ENCODE peak calls at places on chromosomes 3 and 15, in nine cellular contexts. One of them, this sample, is unnamed.

GRCh38 chr3:67437090-67437489 is 217.3 kb downstream of the SUCLG2 start:
- DNase-seq in thyroid gland: no peak
- DNase-seq in upper lobe of right lung: no peak
- DNase-seq in psoas muscle: no peak
- DNase-seq in adrenal gland: no peak
- DNase-seq in WERI-Rb-1: no peak
- DNase-seq in neural progenitor cell: no peak
- DNase-seq in A673: no peak
- DNase-seq in esophagus squamous epithelium: no peak
- DNase-seq in this sample: no peak

GRCh38 chr3:99502871-99503270 is 135.5 kb upstream of the COL8A1 start:
- DNase-seq in esophagus squamous epithelium: no peak
- DNase-seq in adrenal gland: no peak
- DNase-seq in upper lobe of right lung: no peak
- DNase-seq in psoas muscle: no peak
- DNase-seq in thyroid gland: no peak
- DNase-seq in WERI-Rb-1: no peak
- DNase-seq in neural progenitor cell: no peak
- DNase-seq in A673: no peak
- DNase-seq in this sample: no peak

GRCh38 chr3:181782306-181782924 is 70.7 kb downstream of the SOX2 start:
- DNase-seq in thyroid gland: no peak
- DNase-seq in WERI-Rb-1: no peak
- DNase-seq in esophagus squamous epithelium: no peak
- DNase-seq in neural progenitor cell: no peak
- DNase-seq in adrenal gland: no peak
- DNase-seq in A673: peak; percentile 29
- DNase-seq in psoas muscle: no peak
- DNase-seq in upper lobe of right lung: no peak
- DNase-seq in this sample: no peak

GRCh38 chr15:64851503-64851840 is 9.8 kb downstream of the PLEKHO2 start:
- DNase-seq in upper lobe of right lung: no peak
- DNase-seq in A673: no peak
- DNase-seq in thyroid gland: no peak
- DNase-seq in esophagus squamous epithelium: no peak
- DNase-seq in neural progenitor cell: peak; percentile 32
- DNase-seq in adrenal gland: no peak
- DNase-seq in psoas muscle: no peak
- DNase-seq in WERI-Rb-1: no peak
- DNase-seq in this sample: no peak

GRCh38 chr3:98994128-98994762 is 92.8 kb upstream of the DCBLD2 start:
- DNase-seq in neural progenitor cell: peak; percentile 46
- DNase-seq in esophagus squamous epithelium: no peak
- DNase-seq in A673: peak; percentile 71
- DNase-seq in WERI-Rb-1: no peak
- DNase-seq in upper lobe of right lung: no peak
- DNase-seq in adrenal gland: no peak
- DNase-seq in thyroid gland: no peak
- DNase-seq in psoas muscle: no peak
- DNase-seq in this sample: no peak

GRCh38 chr15:50424066-50424890 is at the start of gene USP8:
- DNase-seq in thyroid gland: peak; percentile 97
- DNase-seq in WERI-Rb-1: peak; percentile 99
- DNase-seq in adrenal gland: peak; percentile 97
- DNase-seq in neural progenitor cell: peak; percentile 100
- DNase-seq in A673: peak; percentile 99
- DNase-seq in esophagus squamous epithelium: peak; percentile 77
- DNase-seq in upper lobe of right lung: peak; percentile 99
- DNase-seq in psoas muscle: peak; percentile 98
- DNase-seq in this sample: peak; percentile 95

GRCh38 chr15:29888651-29889050 is 66.4 kb upstream of the TJP1 start:
- DNase-seq in esophagus squamous epithelium: no peak
- DNase-seq in adrenal gland: no peak
- DNase-seq in neural progenitor cell: peak; percentile 60
- DNase-seq in thyroid gland: no peak
- DNase-seq in upper lobe of right lung: no peak
- DNase-seq in psoas muscle: no peak
- DNase-seq in A673: no peak
- DNase-seq in WERI-Rb-1: no peak
- DNase-seq in this sample: no peak

GRCh38 chr3:187689984-187690383 is 12.4 kb downstream of the RTP2 start:
- DNase-seq in adrenal gland: no peak
- DNase-seq in A673: no peak
- DNase-seq in neural progenitor cell: no peak
- DNase-seq in thyroid gland: no peak
- DNase-seq in psoas muscle: no peak
- DNase-seq in upper lobe of right lung: no peak
- DNase-seq in esophagus squamous epithelium: no peak
- DNase-seq in WERI-Rb-1: no peak
- DNase-seq in this sample: no peak

GRCh38 chr15:49737138-49737537 is 116.3 kb downstream of the DTWD1 start:
- DNase-seq in psoas muscle: no peak
- DNase-seq in WERI-Rb-1: no peak
- DNase-seq in upper lobe of right lung: no peak
- DNase-seq in A673: no peak
- DNase-seq in neural progenitor cell: no peak
- DNase-seq in adrenal gland: no peak
- DNase-seq in thyroid gland: no peak
- DNase-seq in esophagus squamous epithelium: no peak
- DNase-seq in this sample: no peak

GRCh38 chr3:4065080-4065479 is 238.1 kb upstream of the SETMAR start:
- DNase-seq in psoas muscle: no peak
- DNase-seq in neural progenitor cell: no peak
- DNase-seq in A673: no peak
- DNase-seq in esophagus squamous epithelium: no peak
- DNase-seq in thyroid gland: no peak
- DNase-seq in adrenal gland: no peak
- DNase-seq in upper lobe of right lung: no peak
- DNase-seq in WERI-Rb-1: no peak
- DNase-seq in this sample: no peak

GRCh38 chr15:98743177-98743576 is 94.8 kb downstream of the IGF1R start:
- DNase-seq in neural progenitor cell: no peak
- DNase-seq in psoas muscle: no peak
- DNase-seq in thyroid gland: no peak
- DNase-seq in esophagus squamous epithelium: no peak
- DNase-seq in WERI-Rb-1: no peak
- DNase-seq in A673: no peak
- DNase-seq in upper lobe of right lung: no peak
- DNase-seq in adrenal gland: no peak
- DNase-seq in this sample: no peak

GRCh38 chr15:98746375-98746679 is 98.0 kb downstream of the IGF1R start:
- DNase-seq in adrenal gland: no peak
- DNase-seq in neural progenitor cell: no peak
- DNase-seq in thyroid gland: peak; percentile 13
- DNase-seq in WERI-Rb-1: no peak
- DNase-seq in psoas muscle: no peak
- DNase-seq in A673: no peak
- DNase-seq in esophagus squamous epithelium: no peak
- DNase-seq in upper lobe of right lung: no peak
- DNase-seq in this sample: no peak

GRCh38 chr15:98745650-98746374 is 97.5 kb downstream of the IGF1R start:
- DNase-seq in A673: no peak
- DNase-seq in neural progenitor cell: no peak
- DNase-seq in psoas muscle: no peak
- DNase-seq in adrenal gland: no peak
- DNase-seq in upper lobe of right lung: no peak
- DNase-seq in esophagus squamous epithelium: no peak
- DNase-seq in WERI-Rb-1: no peak
- DNase-seq in thyroid gland: no peak
- DNase-seq in this sample: no peak

GRCh38 chr15:98745179-98745578 is 96.8 kb downstream of the IGF1R start:
- DNase-seq in thyroid gland: no peak
- DNase-seq in esophagus squamous epithelium: no peak
- DNase-seq in neural progenitor cell: no peak
- DNase-seq in adrenal gland: no peak
- DNase-seq in upper lobe of right lung: no peak
- DNase-seq in WERI-Rb-1: no peak
- DNase-seq in A673: no peak
- DNase-seq in psoas muscle: no peak
- DNase-seq in this sample: no peak

GRCh38 chr15:98744506-98744905 is 96.2 kb downstream of the IGF1R start:
- DNase-seq in adrenal gland: no peak
- DNase-seq in A673: no peak
- DNase-seq in esophagus squamous epithelium: no peak
- DNase-seq in neural progenitor cell: no peak
- DNase-seq in upper lobe of right lung: no peak
- DNase-seq in psoas muscle: no peak
- DNase-seq in thyroid gland: no peak
- DNase-seq in WERI-Rb-1: peak; percentile 69
- DNase-seq in this sample: no peak
- TF ChIP-seq CTCF in adrenal gland: no peak
- TF ChIP-seq CTCF in A673: no peak
- TF ChIP-seq CTCF in esophagus squamous epithelium: no peak
- TF ChIP-seq CTCF in neural progenitor cell: no peak
- TF ChIP-seq CTCF in upper lobe of right lung: no peak
- TF ChIP-seq CTCF in psoas muscle: no peak
- TF ChIP-seq CTCF in thyroid gland: no peak
- TF ChIP-seq CTCF in WERI-Rb-1: no peak
- TF ChIP-seq CTCF in this sample: no peak

GRCh38 chr15:77650285-77650684 is 17.6 kb upstream of the LINGO1 start:
- DNase-seq in A673: peak; percentile 61
- DNase-seq in neural progenitor cell: peak; percentile 85
- DNase-seq in esophagus squamous epithelium: no peak
- DNase-seq in upper lobe of right lung: no peak
- DNase-seq in adrenal gland: peak; percentile 30
- DNase-seq in WERI-Rb-1: peak; percentile 67
- DNase-seq in psoas muscle: no peak
- DNase-seq in thyroid gland: no peak
- DNase-seq in this sample: no peak
- TF ChIP-seq CTCF in A673: peak; percentile 67
- TF ChIP-seq CTCF in neural progenitor cell: peak; percentile 79
- TF ChIP-seq CTCF in esophagus squamous epithelium: no peak
- TF ChIP-seq CTCF in upper lobe of right lung: no peak
- TF ChIP-seq CTCF in adrenal gland: no peak
- TF ChIP-seq CTCF in WERI-Rb-1: peak; percentile 65
- TF ChIP-seq CTCF in psoas muscle: no peak
- TF ChIP-seq CTCF in thyroid gland: no peak
- TF ChIP-seq CTCF in this sample: peak; percentile 57

DNA sequence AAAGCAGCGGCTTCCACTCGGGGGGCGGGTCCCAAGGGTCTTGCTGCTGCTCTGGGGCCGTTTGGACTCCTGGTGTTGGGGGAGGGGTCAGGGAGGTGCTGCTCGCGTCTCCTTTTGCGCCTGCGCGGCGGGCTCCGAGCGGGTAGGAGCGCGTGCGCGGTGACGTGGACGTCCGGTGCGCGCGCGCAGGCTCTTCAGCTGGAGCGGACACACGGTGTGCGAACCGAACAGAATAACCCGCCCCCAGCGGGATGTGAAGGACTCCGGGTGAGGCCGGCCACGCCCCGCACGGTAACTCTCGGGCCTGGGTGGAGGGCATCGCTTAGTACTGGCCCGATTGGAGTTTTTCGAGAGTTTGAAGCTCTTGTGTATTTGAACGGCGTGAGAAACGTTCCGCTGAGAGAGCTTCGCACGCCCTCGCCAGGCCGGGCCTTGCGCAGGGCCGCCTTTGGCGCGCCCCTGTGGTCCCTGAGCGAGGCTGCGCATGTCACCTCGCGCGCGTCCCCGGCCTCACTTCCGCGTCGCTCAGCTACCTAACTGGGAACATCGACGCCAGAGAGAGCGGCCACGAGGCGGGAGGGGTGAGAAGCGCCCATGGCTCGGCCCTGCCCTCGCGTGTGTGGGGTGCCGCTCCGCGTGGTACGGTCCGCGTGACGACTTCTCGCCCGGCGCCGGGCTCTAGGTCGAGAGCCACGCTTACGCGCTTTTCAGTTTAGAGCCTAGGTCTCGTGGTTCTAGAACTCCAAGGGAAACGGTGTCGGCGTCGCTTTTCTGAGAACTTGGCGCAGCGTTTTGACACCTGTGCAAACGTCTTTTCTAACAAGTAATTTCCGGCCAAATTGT is at the start of gene MGA:
- DNase-seq in psoas muscle: peak; percentile 93
- DNase-seq in esophagus squamous epithelium: peak; percentile 77
- DNase-seq in thyroid gland: peak; percentile 87
- DNase-seq in neural progenitor cell: peak; percentile 98
- DNase-seq in adrenal gland: peak; percentile 94
- DNase-seq in A673: peak; percentile 95
- DNase-seq in upper lobe of right lung: peak; percentile 95
- DNase-seq in WERI-Rb-1: peak; percentile 91
- DNase-seq in this sample: peak; percentile 85
- TF ChIP-seq CTCF in psoas muscle: no peak
- TF ChIP-seq CTCF in esophagus squamous epithelium: no peak
- TF ChIP-seq CTCF in thyroid gland: no peak
- TF ChIP-seq CTCF in neural progenitor cell: peak; percentile 36
- TF ChIP-seq CTCF in adrenal gland: no peak
- TF ChIP-seq CTCF in A673: peak; percentile 36
- TF ChIP-seq CTCF in upper lobe of right lung: no peak
- TF ChIP-seq CTCF in WERI-Rb-1: peak; percentile 52
- TF ChIP-seq CTCF in this sample: no peak

GRCh38 chr3:55815262-55815661 is 328.2 kb upstream of the WNT5A start:
- DNase-seq in psoas muscle: no peak
- DNase-seq in esophagus squamous epithelium: no peak
- DNase-seq in A673: no peak
- DNase-seq in thyroid gland: no peak
- DNase-seq in adrenal gland: no peak
- DNase-seq in neural progenitor cell: no peak
- DNase-seq in WERI-Rb-1: no peak
- DNase-seq in upper lobe of right lung: no peak
- DNase-seq in this sample: no peak

GRCh38 chr3:55819005-55819404 is 331.9 kb upstream of the WNT5A start:
- DNase-seq in A673: no peak
- DNase-seq in esophagus squamous epithelium: no peak
- DNase-seq in WERI-Rb-1: no peak
- DNase-seq in adrenal gland: no peak
- DNase-seq in thyroid gland: no peak
- DNase-seq in upper lobe of right lung: no peak
- DNase-seq in psoas muscle: no peak
- DNase-seq in neural progenitor cell: no peak
- DNase-seq in this sample: no peak

GRCh38 chr3:55817177-55817576 is 330.1 kb upstream of the WNT5A start:
- DNase-seq in A673: no peak
- DNase-seq in adrenal gland: no peak
- DNase-seq in WERI-Rb-1: no peak
- DNase-seq in esophagus squamous epithelium: no peak
- DNase-seq in thyroid gland: no peak
- DNase-seq in psoas muscle: no peak
- DNase-seq in upper lobe of right lung: no peak
- DNase-seq in neural progenitor cell: no peak
- DNase-seq in this sample: no peak

GRCh38 chr3:55823001-55823400 is 335.9 kb upstream of the WNT5A start:
- DNase-seq in neural progenitor cell: no peak
- DNase-seq in esophagus squamous epithelium: no peak
- DNase-seq in thyroid gland: peak; percentile 60
- DNase-seq in A673: no peak
- DNase-seq in WERI-Rb-1: no peak
- DNase-seq in upper lobe of right lung: no peak
- DNase-seq in adrenal gland: no peak
- DNase-seq in psoas muscle: no peak
- DNase-seq in this sample: no peak

DNA sequence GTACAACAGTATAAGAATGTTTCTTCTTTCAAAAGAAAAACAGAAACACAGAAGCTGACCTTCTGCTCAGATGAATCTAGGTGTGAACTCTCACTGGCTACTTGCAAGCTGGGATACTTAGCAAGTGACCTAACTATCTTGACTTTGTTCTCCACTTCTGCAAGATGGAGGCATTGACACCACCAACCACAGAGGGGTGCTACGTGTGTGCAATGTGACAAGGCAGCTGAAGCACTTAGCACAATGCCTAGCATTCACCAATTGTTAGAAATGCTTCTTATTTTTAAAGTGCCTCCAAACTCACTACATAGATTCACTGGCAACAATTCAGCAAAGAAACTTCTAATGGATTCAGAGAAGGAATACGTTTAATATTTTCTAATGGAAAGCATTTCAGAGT is 331.4 kb upstream of the WNT5A start:
- DNase-seq in adrenal gland: no peak
- DNase-seq in esophagus squamous epithelium: no peak
- DNase-seq in psoas muscle: no peak
- DNase-seq in WERI-Rb-1: peak; percentile 21
- DNase-seq in neural progenitor cell: peak; percentile 24
- DNase-seq in thyroid gland: no peak
- DNase-seq in A673: peak; percentile 25
- DNase-seq in upper lobe of right lung: no peak
- DNase-seq in this sample: no peak
- TF ChIP-seq CTCF in adrenal gland: no peak
- TF ChIP-seq CTCF in esophagus squamous epithelium: peak; percentile 29
- TF ChIP-seq CTCF in psoas muscle: no peak
- TF ChIP-seq CTCF in WERI-Rb-1: peak; percentile 56
- TF ChIP-seq CTCF in neural progenitor cell: peak; percentile 37
- TF ChIP-seq CTCF in thyroid gland: no peak
- TF ChIP-seq CTCF in A673: peak; percentile 48
- TF ChIP-seq CTCF in upper lobe of right lung: no peak
- TF ChIP-seq CTCF in this sample: no peak

This sample was measured in progenitor cell of endocrine pancreas.